ENCODE peak calls at places on chromosome 20, in eight cellular contexts. C is A673, Z is K562, W is astrocyte, Y is gastrocnemius medialis, A is heart left ventricle, N is left lung, O is PC-3. J is an unnamed sample.

GRCh38 chr20:38825901-38826625 is 20.6 kb downstream of the PPP1R16B start:
- DNase-seq in A (no peak), O (peak; percentile 80), W (peak; percentile 76), Z (no peak), C (peak; percentile 71), Y (no peak), N (no peak), J (peak; percentile 71)

GRCh38 chr20:43386878-43387277 is 70.8 kb upstream of the SRSF6 start:
- DNase-seq in N (no peak), O (no peak), Y (no peak), W (no peak), Z (no peak), C (no peak), A (no peak), J (no peak)

GRCh38 chr20:38293490-38294333 is 10.2 kb upstream of the BPI start:
- DNase-seq in A (no peak), C (no peak), W (peak; percentile 25), Y (no peak), O (peak; percentile 31), Z (no peak), N (no peak), J (no peak)

GRCh38 chr20:571754-572331 is 28.3 kb upstream of the CSNK2A1 start:
- DNase-seq in Z (peak; percentile 57), W (peak; percentile 8), Y (peak; percentile 45), C (no peak), A (peak; percentile 88), N (peak; percentile 36), O (peak; percentile 16), J (no peak)

GRCh38 chr20:3595541-3595940 is 67.7 kb downstream of the GFRA4 start:
- DNase-seq in O (no peak), N (no peak), A (no peak), Z (no peak), Y (no peak), W (no peak), C (no peak), J (no peak)

GRCh38 chr20:600141-600540 is 10.0 kb downstream of the TCF15 start:
- DNase-seq in Y (no peak), A (no peak), C (no peak), O (no peak), N (no peak), W (no peak), Z (no peak), J (no peak)

GRCh38 chr20:40305303-40305702 is 383.7 kb downstream of the MAFB start:
- DNase-seq in N (no peak), Z (no peak), O (no peak), A (no peak), Y (peak; percentile 81), C (no peak), W (no peak), J (no peak)

GRCh38 chr20:37445041-37445440 is 76.0 kb upstream of the NNAT start:
- DNase-seq in W (no peak), O (no peak), C (no peak), Y (no peak), N (no peak), A (no peak), Z (no peak), J (no peak)

GRCh38 chr20:23141450-23142161 is 55.5 kb upstream of the CD93 start:
- DNase-seq in Y (peak; percentile 49), Z (no peak), W (peak; percentile 86), N (peak; percentile 25), O (no peak), A (no peak), C (no peak), J (no peak)

GRCh38 chr20:43065299-43065698 is 124.4 kb downstream of the PTPRT start:
- DNase-seq in N (no peak), O (no peak), Y (no peak), C (no peak), A (no peak), Z (no peak), W (no peak), J (no peak)

GRCh38 chr20:33362898-33363297 is 38.4 kb downstream of the CDK5RAP1 start:
- DNase-seq in A (no peak), Y (no peak), N (no peak), W (no peak), Z (no peak), O (no peak), C (no peak), J (no peak)
- H3K36me3 ChIP-seq in A (peaks cover 41% of the 10 kb centered on the region), Y (no peaks in the 10 kb centered on the region), N (peaks cover 4% of the 10 kb centered on the region), W (peaks cover 27% of the 10 kb centered on the region), Z (peaks cover 78% of the 10 kb centered on the region), O (peaks cover 54% of the 10 kb centered on the region), C (peaks cover 42% of the 10 kb centered on the region), J (peaks cover 6% of the 10 kb centered on the region)

DNA sequence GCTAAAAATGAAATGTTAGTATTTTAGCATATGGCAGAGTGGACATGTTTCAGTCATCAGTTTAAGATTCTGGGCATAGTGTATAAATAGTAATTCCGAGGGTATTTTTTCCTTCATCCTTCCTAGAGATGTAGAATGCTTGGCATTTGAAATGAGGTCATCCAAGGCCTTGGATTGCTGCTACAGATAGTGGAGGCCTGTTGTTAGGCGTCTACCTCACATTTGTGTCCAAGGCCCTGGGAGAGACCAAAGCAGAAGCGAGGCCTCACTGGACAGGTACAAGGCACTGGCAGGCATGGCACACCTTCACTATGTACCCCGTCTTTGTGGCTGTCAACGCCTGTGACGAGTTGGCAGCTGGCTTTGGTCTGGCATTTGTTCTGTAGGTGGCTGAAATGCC is 58.0 kb downstream of the DTD1 start:
- DNase-seq in O (no peak), A (no peak), Z (no peak), N (no peak), C (no peak), Y (no peak), W (no peak), J (no peak)
- TF ChIP-seq CTCF in O (no peak), A (no peak), Z (no peak), N (no peak), C (no peak), Y (no peak), W (no peak), J (no peak)

GRCh38 chr20:32012159-32012682 is 2.0 kb downstream of the CCM2L start:
- DNase-seq in Y (no peak), W (no peak), Z (no peak), A (no peak), O (no peak), N (no peak), C (no peak), J (no peak)
- H3K4me3 ChIP-seq in Y (no peak overlapping the region), W (no peak overlapping the region), Z (no peak overlapping the region), A (peak overlapping the region; percentile 24), O (no peak overlapping the region), N (no peak overlapping the region), C (no peak overlapping the region), J (no peak overlapping the region)

GRCh38 chr20:45953672-45954071 is 18.3 kb downstream of the ZNF335 start:
- DNase-seq in Y (no peak), N (no peak), A (no peak), W (no peak), O (no peak), C (no peak), Z (no peak), J (no peak)

GRCh38 chr20:45959956-45960630 is 11.9 kb downstream of the ZNF335 start:
- DNase-seq in N (peak; percentile 19), O (no peak), A (no peak), W (no peak), C (no peak), Y (peak; percentile 9), Z (no peak), J (no peak)

GRCh38 chr20:45959126-45959525 is 12.9 kb downstream of the ZNF335 start:
- DNase-seq in A (no peak), O (no peak), W (no peak), C (no peak), N (peak; percentile 25), Z (no peak), Y (peak; percentile 11), J (peak; percentile 35)

GRCh38 chr20:45958593-45958992 is 13.4 kb downstream of the ZNF335 start:
- DNase-seq in W (no peak), A (no peak), Y (peak; percentile 3), C (no peak), Z (no peak), O (no peak), N (no peak), J (no peak)

DNA sequence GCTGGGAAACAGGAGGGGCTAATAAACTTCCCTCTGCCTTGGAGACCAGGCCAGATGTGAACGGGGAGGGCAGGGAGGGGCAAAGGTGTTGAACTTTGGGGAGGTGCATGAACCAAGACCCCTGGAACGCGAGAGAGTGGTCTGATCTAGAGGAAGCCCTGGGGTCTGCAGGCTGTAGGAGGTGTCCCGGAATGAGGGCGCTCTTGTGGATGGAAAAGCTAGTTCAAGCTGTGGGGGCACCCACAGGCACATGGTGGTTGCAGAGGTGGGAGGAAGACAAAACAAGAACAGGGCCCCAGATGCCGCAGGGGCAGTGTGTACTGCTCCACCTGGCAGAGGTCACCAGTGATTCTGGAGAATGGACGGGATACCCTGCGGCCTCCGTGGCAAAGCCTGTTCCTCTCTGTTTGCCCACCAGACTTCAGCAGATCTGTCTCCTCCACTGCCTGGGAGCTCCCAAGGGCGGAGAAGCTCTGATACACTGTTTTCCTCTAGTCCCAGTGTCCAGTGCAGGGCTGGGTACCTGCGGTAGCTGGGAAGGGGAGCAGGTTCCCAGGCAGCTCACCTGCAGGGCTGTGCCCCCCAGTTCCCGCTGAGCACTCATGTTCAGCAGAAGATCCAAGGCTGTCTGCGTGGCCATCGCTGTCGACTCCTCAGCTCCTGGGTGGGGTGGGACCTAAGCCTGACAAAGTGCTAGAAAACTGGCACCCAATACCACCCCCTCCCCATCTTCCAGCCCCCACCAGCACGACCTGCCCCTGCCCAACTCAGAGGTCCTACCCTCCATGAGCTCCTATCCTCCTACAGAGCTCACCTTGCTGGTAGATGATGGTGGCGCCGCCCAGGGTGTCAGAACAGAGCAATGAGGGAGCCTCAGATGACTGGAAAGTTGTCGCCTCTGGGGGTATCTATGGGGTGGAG is 14.7 kb downstream of the ZNF335 start:
- DNase-seq in W (no peak), Z (no peak), C (no peak), Y (peak; percentile 12), O (no peak), A (no peak), N (no peak), J (no peak)
- H3K36me3 ChIP-seq in W (peaks cover 49% of the 10 kb centered on the region), Z (peaks cover 63% of the 10 kb centered on the region), C (peaks cover 76% of the 10 kb centered on the region), Y (no peaks in the 10 kb centered on the region), O (peaks cover 62% of the 10 kb centered on the region), A (peaks cover 27% of the 10 kb centered on the region), N (no peaks in the 10 kb centered on the region), J (peaks cover 53% of the 10 kb centered on the region)

DNA sequence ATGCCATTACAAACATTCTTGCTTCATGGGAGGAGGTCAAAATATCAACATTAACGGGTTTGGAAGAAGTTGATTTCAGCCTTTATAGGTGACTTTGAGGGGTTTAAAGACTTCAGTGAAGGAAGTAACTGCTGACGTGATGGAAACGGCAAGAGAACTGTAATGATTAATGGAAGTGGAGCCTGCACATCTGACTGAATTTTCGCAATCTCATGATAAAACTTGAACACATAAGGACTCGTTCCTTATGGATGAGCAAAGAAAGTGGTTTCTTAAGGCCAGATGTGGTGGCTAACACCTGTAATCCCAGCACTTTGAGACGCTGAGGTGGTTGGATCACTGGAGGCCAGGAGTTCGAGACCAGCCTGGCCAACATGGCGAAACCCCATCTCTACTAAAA is 226.1 kb downstream of the BCAS1 start:
- DNase-seq in N (no peak), Z (no peak), C (no peak), Y (no peak), O (no peak), W (no peak), A (no peak), J (no peak)
- TF ChIP-seq CTCF in N (no peak), Z (no peak), C (no peak), Y (no peak), O (no peak), W (no peak), A (no peak), J (no peak)